ENCODE peak calls at places on chromosomes 2 and 18, in ten cellular contexts. G is ovary, U is A549, C is uterus, L is upper lobe of left lung, W is body of pancreas, B is IMR-90, S is Peyer's patch, N is HCT116, J is stomach. A is an unnamed sample. For H3K4me1, the result is how much of the 10 kb centered on the place peaks cover.

GRCh38 chr18:78378983-78379382 is 600.6 kb upstream of the SALL3 start:
- DNase-seq in C (no peak), W (no peak), G (no peak), N (no peak), B (no peak), S (no peak), J (no peak), U (no peak), L (no peak), A (no peak)

GRCh38 chr2:46299365-46300263 is 2.4 kb downstream of the EPAS1 start:
- DNase-seq in U (peak), N (no peak), S (peak), W (peak), B (peak), L (peak), C (peak), G (peak), J (peak), A (peak)

GRCh38 chr2:216606551-216607527 is 26.4 kb upstream of the IGFBP2 start:
- DNase-seq in U (no peak), C (no peak), G (no peak), J (no peak), B (no peak), L (peak), N (no peak), S (no peak), W (no peak), A (no peak)

GRCh38 chr2:23596316-23596885 is 211.4 kb downstream of the KLHL29 start:
- DNase-seq in J (no peak), B (peak), W (no peak), C (no peak), N (no peak), L (no peak), G (no peak), S (no peak), U (no peak), A (no peak)

GRCh38 chr18:68848242-68848641 is 50.4 kb downstream of the CCDC102B start:
- DNase-seq in S (no peak), C (no peak), B (no peak), J (no peak), L (no peak), N (no peak), W (no peak), U (no peak), G (no peak), A (no peak)

GRCh38 chr2:27989149-27989548 is 98.6 kb downstream of the BABAM2 start:
- DNase-seq in U (no peak), C (no peak), J (no peak), W (no peak), N (peak), S (no peak), B (no peak), L (no peak), G (no peak), A (no peak)

GRCh38 chr2:160868891-160869290 is 291.3 kb upstream of the TANK start:
- DNase-seq in C (no peak), U (no peak), L (no peak), J (no peak), W (no peak), S (no peak), G (no peak), B (peak), N (no peak), A (no peak)

GRCh38 chr2:172635548-172635947 is 79.7 kb downstream of the PDK1 start:
- DNase-seq in L (no peak), N (no peak), G (no peak), U (no peak), B (no peak), S (no peak), W (no peak), J (no peak), C (no peak), A (no peak)

GRCh38 chr18:68418226-68418868 is 296.6 kb downstream of the TMX3 start:
- DNase-seq in J (no peak), C (no peak), W (no peak), G (no peak), S (no peak), L (no peak), U (no peak), B (no peak), N (no peak), A (no peak)

GRCh38 chr2:102514061-102514785 is 41.2 kb downstream of the SLC9A4 start:
- DNase-seq in B (peak), J (peak), G (no peak), L (no peak), S (peak), N (peak), U (peak), C (no peak), W (no peak), A (no peak)

GRCh38 chr2:207601774-207602173 is 23.4 kb downstream of the METTL21A start:
- DNase-seq in W (no peak), G (no peak), J (no peak), B (peak), S (no peak), N (no peak), L (no peak), U (no peak), C (no peak), A (no peak)

GRCh38 chr18:78635093-78635800 is 344.4 kb upstream of the SALL3 start:
- DNase-seq in U (no peak), W (no peak), S (no peak), N (no peak), L (no peak), G (no peak), B (no peak), J (no peak), C (no peak), A (no peak)

GRCh38 chr18:56869189-56869777 is 218.1 kb downstream of the WDR7 start:
- DNase-seq in U (peak), N (peak), S (no peak), C (no peak), G (no peak), W (peak), B (peak), L (no peak), J (no peak), A (no peak)

GRCh38 chr2:18401471-18401870 is 159.0 kb downstream of the RDH14 start:
- DNase-seq in J (no peak), L (no peak), W (no peak), U (no peak), S (no peak), C (no peak), B (no peak), G (no peak), N (no peak), A (no peak)

GRCh38 chr2:20139828-20140227 is 85.1 kb downstream of the SDC1 start:
- DNase-seq in W (no peak), N (no peak), G (no peak), S (no peak), L (no peak), B (no peak), J (no peak), U (no peak), C (no peak), A (no peak)

GRCh38 chr18:25306671-25307070 is 45.3 kb downstream of the ZNF521 start:
- DNase-seq in B (peak), J (no peak), U (no peak), W (no peak), N (no peak), G (no peak), L (no peak), S (no peak), C (no peak), A (no peak)

GRCh38 chr2:46151582-46151981 is 145.6 kb upstream of the EPAS1 start:
- DNase-seq in W (no peak), U (no peak), L (no peak), N (no peak), J (no peak), C (no peak), S (no peak), B (peak), G (no peak), A (no peak)

GRCh38 chr2:241136661-241137260 is 12.5 kb downstream of the PASK start:
- DNase-seq in L (peak), W (no peak), B (no peak), C (no peak), G (no peak), U (no peak), S (no peak), J (no peak), N (no peak), A (no peak)

GRCh38 chr2:123179526-123179925 is 845.6 kb upstream of the CNTNAP5 start:
- DNase-seq in J (no peak), G (no peak), L (no peak), C (no peak), B (no peak), S (no peak), W (no peak), U (no peak), N (no peak), A (no peak)

GRCh38 chr2:75632091-75632704 is 14.4 kb upstream of the MRPL19 start:
- DNase-seq in G (no peak), B (no peak), J (no peak), U (no peak), W (no peak), L (no peak), S (no peak), N (no peak), C (peak), A (no peak)

GRCh38 chr2:133581027-133581760 is 12.9 kb upstream of the NCKAP5 start:
- DNase-seq in N (no peak), U (no peak), J (no peak), G (no peak), C (no peak), B (peak), S (no peak), L (no peak), W (peak), A (no peak)

GRCh38 chr2:187165936-187166335 is 282.1 kb downstream of the CALCRL start:
- DNase-seq in C (no peak), L (no peak), S (no peak), G (no peak), J (no peak), N (no peak), U (no peak), W (no peak), B (no peak), A (no peak)

GRCh38 chr2:105336786-105337121 is 586 bp upstream of the C2orf49 start:
- DNase-seq in G (no peak), C (no peak), L (no peak), U (no peak), W (no peak), N (no peak), B (no peak), S (no peak), J (no peak), A (no peak)

GRCh38 chr2:105335469-105335868 is 1.9 kb upstream of the C2orf49 start:
- DNase-seq in J (no peak), N (no peak), W (no peak), G (no peak), S (no peak), C (no peak), U (no peak), B (no peak), L (no peak), A (no peak)

GRCh38 chr2:105338020-105338385 is 663 bp downstream of the C2orf49 start:
- DNase-seq in G (no peak), W (no peak), B (no peak), U (no peak), S (no peak), J (no peak), N (no peak), C (no peak), L (no peak), A (no peak)

GRCh38 chr2:105339414-105339813 is 2.1 kb downstream of the C2orf49 start:
- DNase-seq in L (no peak), N (no peak), S (no peak), W (no peak), C (no peak), J (no peak), B (no peak), U (no peak), G (no peak), A (no peak)

DNA sequence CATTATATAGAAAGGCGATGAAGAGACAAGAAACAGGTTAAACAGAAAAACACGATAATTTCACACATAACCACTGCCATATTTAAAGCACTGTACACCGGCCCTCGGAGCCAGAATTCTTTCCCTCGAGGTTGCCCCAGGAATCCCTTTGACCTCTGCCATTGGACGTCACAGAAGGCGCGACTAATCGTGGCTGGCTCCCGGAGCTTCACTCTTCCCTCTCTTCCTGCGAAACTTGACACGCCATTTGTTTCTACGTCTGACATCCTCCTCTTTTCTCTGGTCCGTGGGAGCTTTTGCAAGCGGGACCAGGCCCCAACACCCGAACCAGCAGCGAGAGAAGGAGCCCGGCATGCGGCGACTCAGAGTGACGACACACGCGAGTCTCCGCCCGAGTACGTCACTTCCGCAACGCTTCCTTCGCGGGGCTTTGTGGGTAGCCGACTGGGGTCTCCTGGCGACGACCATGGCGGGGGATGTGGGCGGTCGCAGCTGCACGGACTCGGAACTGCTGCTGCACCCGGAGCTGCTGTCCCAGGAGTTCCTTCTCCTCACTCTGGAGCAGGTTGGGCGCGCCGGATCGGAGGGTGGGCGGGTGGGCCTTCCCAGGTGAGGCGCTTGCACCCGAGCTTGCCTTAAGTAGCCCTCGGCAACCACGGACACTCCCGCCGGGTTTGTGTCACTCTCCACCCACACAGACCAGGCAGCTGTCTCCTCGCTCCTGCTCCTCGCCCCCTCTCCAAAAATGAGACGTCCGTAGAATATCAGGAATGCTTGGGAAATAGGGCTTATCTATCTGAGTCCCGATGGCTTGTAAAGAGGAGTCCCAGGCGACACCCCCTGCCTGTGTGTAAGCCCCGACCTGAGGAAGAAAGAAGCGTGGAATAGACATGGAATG is at the start of gene C2orf49:
- DNase-seq in L (peak), C (peak), J (peak), G (peak), U (peak), N (peak), B (peak), W (peak), S (peak), A (peak)
- TF ChIP-seq POLR2A in L (peak), C (no peak), J (no peak), G (peak), U (peak), N (no peak), B (peak), W (no peak), S (no peak), A (no peak)

GRCh38 chr2:205685314-205686230 is 3.3 kb downstream of the NRP2 start:
- DNase-seq in J (peak), G (peak), U (peak), S (no peak), C (peak), W (no peak), N (no peak), B (peak), L (peak), A (no peak)
- H3K4me1 ChIP-seq in J (under half), G (under half), U (half or more), S (under half), C (under half), W (under half), N (under half), B (under half), L (under half), A (under half)

GRCh38 chr18:21896732-21897336 is 156.2 kb downstream of the MIB1 start:
- DNase-seq in W (no peak), N (no peak), U (no peak), J (no peak), G (no peak), C (no peak), L (peak), B (no peak), S (no peak), A (no peak)
- TF ChIP-seq POLR2A in W (no peak), N (no peak), U (no peak), J (no peak), G (no peak), C (no peak), L (no peak), B (no peak), S (no peak), A (no peak)

GRCh38 chr2:235500110-235500760 is 6.4 kb downstream of the AGAP1 start:
- DNase-seq in C (no peak), N (no peak), W (no peak), S (no peak), U (no peak), G (no peak), B (no peak), L (no peak), J (no peak), A (no peak)

GRCh38 chr2:235500761-235501662 is 7.2 kb downstream of the AGAP1 start:
- DNase-seq in C (no peak), G (no peak), L (no peak), J (no peak), B (peak), N (no peak), W (no peak), U (peak), S (no peak), A (no peak)

GRCh38 chr2:235498556-235499305 is 4.9 kb downstream of the AGAP1 start:
- DNase-seq in W (peak), N (no peak), S (no peak), U (no peak), C (no peak), B (no peak), G (no peak), J (no peak), L (peak), A (no peak)

GRCh38 chr2:235499306-235499812 is 5.5 kb downstream of the AGAP1 start:
- DNase-seq in G (no peak), L (peak), U (no peak), J (no peak), W (no peak), C (no peak), S (no peak), N (no peak), B (no peak), A (no peak)

DNA sequence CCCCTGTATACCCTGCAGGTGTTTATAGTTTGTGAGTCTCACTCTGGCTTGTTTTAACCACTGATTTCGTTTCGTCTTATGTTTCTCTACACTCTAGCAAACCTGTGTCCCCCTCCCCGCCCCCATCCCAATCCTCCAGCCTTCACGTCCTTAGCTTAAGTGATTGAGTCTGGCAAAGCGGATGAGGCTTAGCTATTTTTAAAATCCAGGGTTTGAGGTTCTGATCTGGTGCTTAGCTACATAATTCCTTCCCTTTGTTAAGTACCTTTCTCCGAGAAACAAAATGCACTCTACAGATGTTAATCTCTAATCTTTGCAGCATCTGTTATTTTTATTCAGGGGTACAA is 7.8 kb downstream of the AGAP1 start:
- DNase-seq in B (no peak), C (no peak), J (no peak), L (no peak), S (no peak), N (no peak), G (no peak), W (no peak), U (no peak), A (no peak)
- H3K4me1 ChIP-seq in B (under half), C (under half), J (under half), L (half or more), S (under half), N (half or more), G (under half), W (under half), U (half or more), A (under half)

GRCh38 chr2:26033270-26033768 is 565 bp upstream of the RAB10 start:
- DNase-seq in U (peak), C (no peak), J (peak), N (peak), L (no peak), G (peak), W (no peak), B (peak), S (no peak), A (no peak)
- TF ChIP-seq POLR2A in U (peak), C (no peak), J (no peak), N (peak), L (no peak), G (no peak), W (peak), B (no peak), S (peak), A (no peak)

DNA sequence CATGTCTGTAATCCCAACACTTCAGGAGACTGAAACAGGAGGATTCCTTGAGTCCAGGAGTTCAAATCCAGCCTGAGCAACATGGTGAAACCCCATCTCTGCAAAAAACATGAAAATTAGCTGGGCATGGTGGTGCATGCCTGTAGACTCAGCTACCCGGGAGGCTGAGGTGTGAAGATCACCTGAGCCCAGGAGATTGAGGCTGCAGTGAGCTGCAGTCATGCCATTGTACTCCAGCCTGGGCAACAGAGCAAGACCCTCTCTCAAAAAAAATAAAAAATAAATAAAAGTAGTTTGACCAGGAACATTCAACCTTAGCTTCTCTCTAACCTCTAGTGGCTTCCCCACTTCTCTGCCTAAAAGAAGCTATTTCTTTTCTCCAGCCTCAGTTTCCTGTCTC is 23.8 kb downstream of the SH3BP4 start:
- DNase-seq in U (no peak), W (no peak), G (no peak), S (no peak), L (no peak), N (no peak), J (no peak), B (no peak), C (no peak), A (no peak)
- H3K4me1 ChIP-seq in U (half or more), W (half or more), G (under half), S (under half), L (under half), N (half or more), J (under half), B (under half), C (under half), A (under half)

DNA sequence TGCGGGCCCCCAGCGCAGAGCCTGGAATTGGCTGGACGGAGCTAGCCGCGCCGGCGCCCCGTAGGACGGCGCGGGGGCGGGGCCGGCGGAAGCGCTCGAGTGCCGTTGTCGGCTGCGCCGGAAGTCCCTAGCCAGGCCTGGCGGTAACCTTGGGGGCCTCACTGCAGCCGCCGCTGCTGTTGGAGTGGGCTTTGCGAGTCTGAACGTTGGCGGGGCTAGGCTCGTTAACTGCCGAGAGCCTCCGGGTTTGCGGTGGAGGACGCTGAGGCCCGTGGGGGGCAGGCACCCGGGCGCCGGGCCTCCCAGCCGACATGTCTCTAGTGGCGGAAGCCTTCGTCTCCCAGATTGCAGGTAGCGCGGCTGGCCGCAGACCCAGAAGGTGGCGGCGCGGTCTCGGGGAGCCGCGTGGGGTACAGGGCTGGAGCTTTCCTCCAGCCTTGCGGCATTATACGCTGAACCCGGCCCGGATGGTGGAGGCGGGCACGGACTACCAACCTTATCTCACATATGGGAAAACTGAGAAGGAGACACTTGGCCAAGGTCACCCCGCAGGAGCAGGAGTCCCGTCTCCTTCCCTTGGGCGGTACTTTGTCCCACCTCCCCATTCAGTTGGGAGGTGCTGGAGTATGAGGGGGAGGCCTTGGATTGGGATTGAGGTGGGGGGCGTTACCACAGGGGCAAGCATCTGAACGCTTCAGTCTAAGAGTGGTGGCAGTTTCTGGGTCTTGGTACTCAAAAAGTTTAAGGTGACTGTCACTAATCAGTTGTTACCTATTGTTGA is at the start of gene MTX2:
- DNase-seq in C (peak), W (peak), N (peak), L (peak), B (peak), S (peak), J (peak), G (peak), U (peak), A (peak)
- TF ChIP-seq POLR2A in C (no peak), W (peak), N (peak), L (peak), B (peak), S (peak), J (no peak), G (peak), U (peak), A (no peak)